ENCODE peak calls at places on chromosome X, in seven cellular contexts. Z is AG20443, N is anterior cingulate cortex, W is COR-L47, D is pancreas, K is hepatic stellate cell, B is PC-3. G is an unnamed sample.

GRCh38 chrX:49129427-49129826 is 5.9 kb upstream of the GPKOW start:
- DNase-seq in W (no peak), K (no peak), B (no peak), D (no peak), N (no peak), Z (no peak), G (no peak)

GRCh38 chrX:119071381-119071780 is 1.4 kb upstream of the CT47C1 start:
- DNase-seq in W (no peak), Z (no peak), K (no peak), N (no peak), B (no peak), D (no peak), G (no peak)

GRCh38 chrX:134734343-134735001 is 76.2 kb upstream of the PLAC1 start:
- DNase-seq in W (peak; percentile 73), B (no peak), K (no peak), N (no peak), D (no peak), Z (no peak), G (no peak)

GRCh38 chrX:41381685-41382084 is 47.7 kb downstream of the DDX3X start:
- DNase-seq in W (no peak), Z (peak; percentile 32), D (no peak), B (peak; percentile 90), K (peak; percentile 74), N (no peak), G (no peak)

GRCh38 chrX:63656871-63657580 is 128.0 kb downstream of the ARHGEF9 start:
- DNase-seq in B (peak; percentile 13), Z (peak; percentile 51), K (peak; percentile 17), D (no peak), W (no peak), N (no peak), G (no peak)

GRCh38 chrX:129779747-129780146 is at the start of gene SASH3:
- DNase-seq in Z (no peak), N (peak; percentile 6), K (no peak), B (no peak), W (no peak), D (peak; percentile 37), G (no peak)

GRCh38 chrX:85941275-85941674 is 106.1 kb downstream of the CHM start:
- DNase-seq in D (no peak), W (no peak), Z (no peak), N (no peak), B (no peak), K (no peak), G (no peak)

GRCh38 chrX:154596290-154596929 is 11.5 kb downstream of the CTAG1A start:
- DNase-seq in K (no peak), N (no peak), B (peak; percentile 94), W (no peak), Z (peak; percentile 70), D (no peak), G (no peak)

GRCh38 chrX:133412246-133412645 is 3.0 kb downstream of the GPC4 start:
- DNase-seq in D (no peak), Z (peak; percentile 56), N (no peak), K (no peak), B (no peak), W (no peak), G (no peak)

GRCh38 chrX:149079805-149080406 is 425.2 kb downstream of the IDS start:
- DNase-seq in Z (no peak), N (no peak), W (no peak), B (no peak), D (no peak), K (no peak), G (no peak)

GRCh38 chrX:119475389-119476101 is 7.3 kb downstream of the SLC25A5 start:
- DNase-seq in B (peak; percentile 52), K (no peak), N (no peak), W (no peak), D (no peak), Z (no peak), G (no peak)

GRCh38 chrX:16610121-16610565 is 39.8 kb upstream of the S100G start:
- DNase-seq in D (no peak), N (no peak), Z (peak; percentile 23), W (no peak), K (peak; percentile 34), B (peak; percentile 84), G (no peak)

GRCh38 chrX:10685923-10686595 is 65.7 kb upstream of the MID1 start:
- DNase-seq in N (no peak), K (no peak), Z (peak; percentile 7), B (peak; percentile 56), D (no peak), W (no peak), G (no peak)